ENCODE peak calls at places on chromosomes 6 and 20, in nine cellular contexts. P is body of pancreas; U is ovary; N is transverse colon; Q is CD8-positive, alpha-beta T cell; X is uterus; E is OCI-LY7; L is AG04450; D is ascending aorta. S is an unnamed sample.

GRCh38 chr20:43530321-43531090 is 23.0 kb downstream of the L3MBTL1 start:
- DNase-seq in Q (no peak), L (no peak), U (no peak), X (no peak), D (no peak), P (no peak), E (no peak), N (no peak), S (no peak)

GRCh38 chr20:16554766-16555543 is 18.3 kb downstream of the KIF16B start:
- DNase-seq in U (no peak), E (no peak), P (no peak), L (no peak), X (no peak), N (no peak), D (no peak), Q (no peak), S (no peak)

GRCh38 chr20:1803216-1804128 is 91.7 kb upstream of the SIRPA start:
- DNase-seq in U (no peak), L (no peak), D (peak; percentile 77), N (peak; percentile 58), X (no peak), E (no peak), Q (no peak), P (peak; percentile 41), S (no peak)

GRCh38 chr20:64238115-64238825 is 17.3 kb upstream of the PCMTD2 start:
- DNase-seq in X (no peak), D (no peak), E (no peak), P (no peak), U (no peak), L (no peak), Q (no peak), N (no peak), S (no peak)

GRCh38 chr6:47479156-47479541 is 1.6 kb downstream of the CD2AP start:
- DNase-seq in E (peak; percentile 55), X (no peak), Q (no peak), N (no peak), L (no peak), P (no peak), U (no peak), D (no peak), S (no peak)

GRCh38 chr6:136640132-136640915 is 90.1 kb upstream of the MAP7 start:
- DNase-seq in X (no peak), U (no peak), E (no peak), D (no peak), L (no peak), Q (no peak), P (no peak), N (no peak), S (no peak)

GRCh38 chr20:56831795-56832194 is 202.7 kb downstream of the TFAP2C start:
- DNase-seq in U (no peak), E (no peak), P (no peak), Q (no peak), D (no peak), X (no peak), L (no peak), N (no peak), S (no peak)

GRCh38 chr6:74578339-74578738 is 627.5 kb downstream of the COL12A1 start:
- DNase-seq in P (no peak), Q (no peak), L (peak; percentile 58), E (no peak), X (no peak), U (no peak), N (no peak), D (no peak), S (peak; percentile 63)

GRCh38 chr20:43415661-43416430 is 41.9 kb upstream of the SRSF6 start:
- DNase-seq in L (no peak), P (no peak), Q (no peak), X (no peak), D (no peak), E (no peak), N (no peak), U (no peak), S (no peak)

GRCh38 chr6:13275435-13275989 is 52.8 kb downstream of the TBC1D7 start:
- DNase-seq in E (no peak), P (no peak), D (no peak), X (no peak), Q (no peak), L (no peak), N (no peak), U (no peak), S (no peak)

GRCh38 chr6:13277231-13277630 is 51.1 kb downstream of the TBC1D7 start:
- DNase-seq in X (no peak), P (no peak), D (no peak), L (no peak), E (no peak), Q (no peak), N (no peak), U (no peak), S (no peak)

GRCh38 chr6:13273931-13274706 is 54.2 kb downstream of the TBC1D7 start:
- DNase-seq in L (no peak), X (no peak), E (no peak), Q (peak; percentile 53), U (no peak), D (no peak), N (peak; percentile 50), P (no peak), S (no peak)

GRCh38 chr6:13273202-13273930 is 55.0 kb downstream of the TBC1D7 start:
- DNase-seq in D (no peak), N (no peak), P (no peak), E (no peak), U (no peak), X (no peak), L (no peak), Q (no peak), S (no peak)

DNA sequence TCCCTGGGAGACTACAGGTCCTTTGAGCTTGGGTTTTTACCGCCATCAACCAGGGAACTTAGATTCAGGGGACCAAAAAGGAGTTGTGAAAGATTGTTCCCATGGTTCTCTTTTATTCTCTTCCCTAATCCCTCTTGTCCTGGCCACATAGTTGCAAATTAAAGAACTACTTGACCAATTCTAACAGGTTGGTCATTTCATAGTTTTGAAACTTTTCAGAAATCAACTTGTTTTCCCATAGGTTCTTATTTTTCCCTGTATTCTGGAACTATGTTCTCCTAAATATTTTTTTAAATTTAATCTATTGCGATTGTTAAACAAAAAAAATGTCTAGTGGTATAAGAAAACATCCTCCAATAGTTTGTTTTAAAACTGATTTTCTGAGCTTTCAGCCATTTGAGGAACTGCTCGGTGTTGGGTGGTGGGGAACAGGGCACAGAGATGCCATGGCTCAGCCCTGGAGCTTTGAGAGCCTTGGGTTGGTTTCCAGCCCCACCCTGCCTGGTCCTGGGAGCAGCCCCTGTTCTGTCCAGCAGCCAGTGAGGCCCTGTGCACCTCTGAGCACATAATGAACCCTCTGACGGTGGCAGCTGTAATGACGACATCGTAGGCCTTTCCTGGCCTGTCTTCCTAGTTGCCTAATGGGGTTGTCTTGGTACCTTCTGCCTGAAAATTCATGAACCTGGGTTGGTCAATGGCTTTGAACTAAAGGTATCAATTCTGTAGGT is 53.5 kb downstream of the TBC1D7 start:
- DNase-seq in Q (no peak), E (no peak), U (no peak), D (no peak), P (no peak), N (no peak), L (no peak), X (no peak), S (no peak)
- H3K4me3 ChIP-seq in Q (no peak overlapping the region), E (peak overlapping the region; percentile 71), U (no peak overlapping the region), D (no peak overlapping the region), P (no peak overlapping the region), N (no peak overlapping the region), L (no peak overlapping the region), X (no peak overlapping the region), S (no peak overlapping the region)

DNA sequence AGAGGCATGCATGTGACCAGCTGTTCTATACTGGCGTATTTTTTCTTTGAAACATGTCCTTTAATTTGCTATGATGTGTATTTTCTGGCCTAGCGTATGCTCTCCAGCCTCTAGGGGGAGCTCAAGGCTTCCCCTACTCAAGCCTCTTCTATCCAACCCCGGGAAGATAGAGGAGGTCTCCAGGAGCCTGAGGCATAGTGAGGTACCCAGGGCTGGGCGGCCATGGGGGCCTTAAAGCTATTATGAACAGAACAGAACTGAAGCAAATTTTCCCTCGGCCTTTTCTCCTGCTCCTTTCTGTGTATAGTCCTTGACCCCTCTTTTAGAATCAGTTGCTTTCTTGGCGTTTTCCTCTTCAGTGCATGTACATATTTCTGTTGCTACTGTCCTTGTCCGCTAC is 528.9 kb downstream of the MAFB start:
- DNase-seq in P (peak; percentile 47), Q (no peak), L (no peak), N (peak; percentile 27), D (peak; percentile 71), E (peak; percentile 58), X (peak; percentile 16), U (no peak), S (peak; percentile 5)
- TF ChIP-seq CTCF in P (peak; percentile 44), Q (no peak), L (peak; percentile 68), N (peak; percentile 55), D (peak; percentile 82), E (peak; percentile 87), X (peak; percentile 32), U (no peak), S (peak; percentile 71)

GRCh38 chr6:82145926-82146452 is 101.6 kb downstream of the IBTK start:
- DNase-seq in X (no peak), Q (no peak), D (no peak), P (no peak), L (no peak), U (no peak), N (no peak), E (no peak), S (peak; percentile 23)

GRCh38 chr6:82144007-82144851 is 103.3 kb downstream of the IBTK start:
- DNase-seq in N (peak; percentile 7), D (peak; percentile 79), L (peak; percentile 73), U (no peak), Q (no peak), E (no peak), P (peak; percentile 15), X (peak; percentile 13), S (peak; percentile 74)

GRCh38 chr6:82142524-82142923 is 105.0 kb downstream of the IBTK start:
- DNase-seq in U (no peak), N (no peak), E (no peak), P (no peak), X (no peak), Q (no peak), D (no peak), L (no peak), S (no peak)

GRCh38 chr6:82143041-82143481 is 104.5 kb downstream of the IBTK start:
- DNase-seq in N (no peak), E (no peak), P (no peak), U (no peak), X (no peak), Q (no peak), D (no peak), L (no peak), S (no peak)

GRCh38 chr6:82144852-82145332 is 102.7 kb downstream of the IBTK start:
- DNase-seq in P (peak; percentile 68), Q (no peak), D (peak; percentile 89), N (peak; percentile 21), E (no peak), X (peak; percentile 17), U (no peak), L (peak; percentile 33), S (peak; percentile 59)
- H3K4me3 ChIP-seq in P (no peak overlapping the region), Q (no peak overlapping the region), D (peak overlapping the region; percentile 13), N (no peak overlapping the region), E (no peak overlapping the region), X (no peak overlapping the region), U (no peak overlapping the region), L (peak overlapping the region; percentile 11), S (no peak overlapping the region)

DNA sequence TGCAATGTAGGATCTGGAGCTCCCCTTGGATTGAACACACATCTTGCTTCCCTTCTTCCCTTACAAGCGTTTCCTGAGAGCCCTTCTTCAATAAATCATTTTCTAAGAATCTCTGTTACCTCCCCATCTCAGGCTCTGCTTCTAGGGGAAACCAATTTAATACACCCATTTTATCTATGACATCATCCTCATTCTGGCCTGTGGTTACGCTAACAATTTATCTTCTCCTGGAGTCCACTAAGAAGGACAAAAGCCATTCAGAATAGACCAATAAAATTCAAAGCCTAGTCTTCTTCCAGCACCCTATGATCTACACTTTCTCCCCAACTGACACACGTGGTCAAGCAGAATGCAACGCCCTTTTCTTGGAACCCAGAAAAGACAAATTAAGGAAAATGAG is 390.1 kb downstream of the PLCB1 start:
- DNase-seq in X (no peak), D (no peak), Q (no peak), P (no peak), L (no peak), E (no peak), U (no peak), N (no peak), S (no peak)
- TF ChIP-seq CTCF in X (no peak), D (no peak), Q (no peak), P (no peak), L (no peak), E (no peak), U (no peak), N (no peak), S (no peak)

S was measured in astrocyte of the cerebellum.